ENCODE peak calls at places on chromosomes 7 and 10, in eight cellular contexts. P is small intestine; Z is effector memory CD8-positive, alpha-beta T cell; U is GM23248; S is ACHN; X is astrocyte of the spinal cord; Y is gastrocnemius medialis; K is CD4-positive, alpha-beta T cell. F is an unnamed sample.
A peak's percentile ranks its signal among the peaks of the same experiment; 100 is the strongest.

GRCh38 chr10:96341219-96342182 is 17.3 kb downstream of the OPALIN start:
- DNase-seq in P (no peak), Z (no peak), U (no peak), S (no peak), X (no peak), Y (no peak), K (no peak), F (no peak)

GRCh38 chr10:3785849-3786290 is 861 bp upstream of the KLF6 start:
- DNase-seq in P (no peak), Z (peak; percentile 54), U (peak; percentile 67), S (no peak), X (peak; percentile 66), Y (no peak), K (peak; percentile 59), F (no peak)

GRCh38 chr7:112414855-112415490 is 35.3 kb upstream of the IFRD1 start:
- DNase-seq in P (peak; percentile 62), Z (no peak), U (peak; percentile 66), S (peak; percentile 75), X (no peak), Y (no peak), K (no peak), F (no peak)

GRCh38 chr10:12470719-12471118 is 121.4 kb downstream of the CAMK1D start:
- DNase-seq in P (no peak), Z (no peak), U (no peak), S (no peak), X (no peak), Y (no peak), K (no peak), F (no peak)

GRCh38 chr7:157006829-157007469 is 3.5 kb downstream of the MNX1 start:
- DNase-seq in P (no peak), Z (no peak), U (no peak), S (no peak), X (no peak), Y (no peak), K (no peak), F (no peak)

GRCh38 chr7:51121945-51122425 is 194.6 kb downstream of the COBL start:
- DNase-seq in P (no peak), Z (no peak), U (no peak), S (no peak), X (no peak), Y (no peak), K (no peak), F (peak; percentile 49)

GRCh38 chr10:90743291-90743690 is 114.5 kb downstream of the HTR7 start:
- DNase-seq in P (no peak), Z (no peak), U (no peak), S (no peak), X (no peak), Y (no peak), K (no peak), F (no peak)

GRCh38 chr7:79461660-79462059 is 8.2 kb upstream of the MAGI2 start:
- DNase-seq in P (no peak), Z (no peak), U (peak; percentile 75), S (peak; percentile 49), X (peak; percentile 71), Y (no peak), K (no peak), F (no peak)

GRCh38 chr10:6602700-6603084 is 22.6 kb upstream of the PRKCQ start:
- DNase-seq in P (no peak), Z (no peak), U (no peak), S (no peak), X (no peak), Y (no peak), K (no peak), F (no peak)

GRCh38 chr7:130821864-130822263 is 87.9 kb upstream of the KLF14 start:
- DNase-seq in P (no peak), Z (no peak), U (peak; percentile 27), S (no peak), X (no peak), Y (no peak), K (no peak), F (no peak)

GRCh38 chr7:98038731-98039130 is 48.7 kb upstream of the OCM2 start:
- DNase-seq in P (no peak), Z (no peak), U (no peak), S (no peak), X (no peak), Y (no peak), K (no peak), F (no peak)

GRCh38 chr7:114312649-114313048 is 102.0 kb upstream of the FOXP2 start:
- DNase-seq in P (no peak), Z (no peak), U (no peak), S (no peak), X (no peak), Y (no peak), K (no peak), F (no peak)

GRCh38 chr7:129401968-129402860 is 32.0 kb upstream of the STRIP2 start:
- DNase-seq in P (no peak), Z (no peak), U (peak; percentile 4), S (peak; percentile 39), X (no peak), Y (no peak), K (no peak), F (no peak)

F was measured in DMS79.